ENCODE peak calls at places on chromosomes 5 and 9, in nine cellular contexts. C is right cardiac atrium; X is A549; S is naive thymus-derived CD4-positive, alpha-beta T cell; F is effector memory CD4-positive, alpha-beta T cell; U is tibial nerve; T is prostate gland; J is breast epithelium; B is NT2/D1. D is an unnamed sample.
A peak's percentile ranks its signal among the peaks of the same experiment; 100 is the strongest.

GRCh38 chr5:589588-589987 is 22.6 kb upstream of the CEP72 start:
- DNase-seq in C (no peak), X (no peak), S (no peak), F (no peak), U (no peak), T (no peak), J (no peak), B (no peak), D (no peak)

GRCh38 chr9:20811872-20812271 is 127.8 kb downstream of the FOCAD start:
- DNase-seq in C (no peak), X (no peak), S (no peak), F (no peak), U (no peak), T (no peak), J (no peak), B (no peak), D (no peak)

GRCh38 chr5:58071566-58071965 is 388.3 kb downstream of the PLK2 start:
- DNase-seq in C (peak; percentile 69), X (no peak), S (no peak), F (no peak), U (no peak), T (no peak), J (no peak), B (no peak), D (no peak)

GRCh38 chr9:15249042-15249818 is 57.8 kb downstream of the TTC39B start:
- DNase-seq in C (no peak), X (no peak), S (no peak), F (no peak), U (no peak), T (no peak), J (no peak), B (no peak), D (peak; percentile 68)

GRCh38 chr5:27316283-27316675 is 277.9 kb upstream of the CDH9 start:
- DNase-seq in C (no peak), X (no peak), S (no peak), F (no peak), U (no peak), T (no peak), J (no peak), B (no peak), D (peak; percentile 86)

GRCh38 chr5:58322453-58322852 is 137.4 kb downstream of the PLK2 start:
- DNase-seq in C (no peak), X (no peak), S (no peak), F (no peak), U (no peak), T (no peak), J (no peak), B (no peak), D (peak; percentile 60)

GRCh38 chr9:80062581-80062980 is 490.8 kb downstream of the TLE4 start:
- DNase-seq in C (no peak), X (no peak), S (no peak), F (no peak), U (no peak), T (no peak), J (no peak), B (no peak), D (no peak)

GRCh38 chr9:113669523-113670115 is 206.1 kb downstream of the RGS3 start:
- DNase-seq in C (no peak), X (no peak), S (no peak), F (no peak), U (no peak), T (no peak), J (no peak), B (no peak), D (peak; percentile 48)

GRCh38 chr5:120017523-120017922 is 388.2 kb downstream of the FAM170A start:
- DNase-seq in C (no peak), X (no peak), S (no peak), F (no peak), U (no peak), T (no peak), J (no peak), B (no peak), D (peak; percentile 72)

GRCh38 chr5:870973-871372 is 20.2 kb upstream of the ZDHHC11 start:
- DNase-seq in C (peak; percentile 39), X (no peak), S (no peak), F (no peak), U (no peak), T (no peak), J (no peak), B (no peak), D (no peak)

DNA sequence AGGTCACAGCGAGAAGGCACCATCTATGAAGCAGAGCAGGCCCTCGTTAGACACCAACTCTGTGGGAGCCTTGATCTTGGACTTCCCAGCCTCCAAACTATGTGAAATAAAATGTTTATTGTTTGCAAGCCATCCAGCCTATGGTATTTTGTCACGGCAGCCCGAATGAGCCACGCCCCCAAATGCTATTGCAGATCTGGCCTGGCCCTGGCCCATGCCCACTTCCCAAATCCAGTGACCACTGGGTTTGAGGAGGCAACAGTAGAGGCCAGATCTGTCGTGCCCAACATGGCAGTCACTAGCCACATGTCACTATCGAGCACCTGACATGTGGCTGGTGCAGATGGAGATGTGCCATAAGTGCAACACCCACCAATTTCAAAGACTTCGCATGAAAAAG is 10.8 kb downstream of the STK10 start:
- DNase-seq in C (no peak), X (no peak), S (no peak), F (no peak), U (no peak), T (no peak), J (no peak), B (no peak), D (no peak)
- H3K4me1 ChIP-seq in C (peaks cover 3% of the 10 kb centered on the region), X (no peaks in the 10 kb centered on the region), S (peaks cover 82% of the 10 kb centered on the region), F (peaks cover 77% of the 10 kb centered on the region), U (no peaks in the 10 kb centered on the region), T (no peaks in the 10 kb centered on the region), J (no peaks in the 10 kb centered on the region), B (peaks cover 5% of the 10 kb centered on the region), D (peaks cover 45% of the 10 kb centered on the region)

GRCh38 chr9:33923998-33924701 is 107.2 kb downstream of the UBE2R2 start:
- DNase-seq in C (no peak), X (no peak), S (no peak), F (no peak), U (no peak), T (peak; percentile 48), J (peak; percentile 59), B (no peak), D (no peak)

GRCh38 chr9:33924978-33925797 is 108.2 kb downstream of the UBE2R2 start:
- DNase-seq in C (no peak), X (peak; percentile 71), S (peak; percentile 21), F (no peak), U (no peak), T (peak; percentile 51), J (no peak), B (peak; percentile 60), D (no peak)

GRCh38 chr9:33923079-33923478 is 106.1 kb downstream of the UBE2R2 start:
- DNase-seq in C (no peak), X (no peak), S (no peak), F (no peak), U (no peak), T (no peak), J (no peak), B (no peak), D (no peak)

GRCh38 chr9:33919276-33919897 is 102.4 kb downstream of the UBE2R2 start:
- DNase-seq in C (no peak), X (no peak), S (no peak), F (no peak), U (no peak), T (no peak), J (no peak), B (no peak), D (no peak)

DNA sequence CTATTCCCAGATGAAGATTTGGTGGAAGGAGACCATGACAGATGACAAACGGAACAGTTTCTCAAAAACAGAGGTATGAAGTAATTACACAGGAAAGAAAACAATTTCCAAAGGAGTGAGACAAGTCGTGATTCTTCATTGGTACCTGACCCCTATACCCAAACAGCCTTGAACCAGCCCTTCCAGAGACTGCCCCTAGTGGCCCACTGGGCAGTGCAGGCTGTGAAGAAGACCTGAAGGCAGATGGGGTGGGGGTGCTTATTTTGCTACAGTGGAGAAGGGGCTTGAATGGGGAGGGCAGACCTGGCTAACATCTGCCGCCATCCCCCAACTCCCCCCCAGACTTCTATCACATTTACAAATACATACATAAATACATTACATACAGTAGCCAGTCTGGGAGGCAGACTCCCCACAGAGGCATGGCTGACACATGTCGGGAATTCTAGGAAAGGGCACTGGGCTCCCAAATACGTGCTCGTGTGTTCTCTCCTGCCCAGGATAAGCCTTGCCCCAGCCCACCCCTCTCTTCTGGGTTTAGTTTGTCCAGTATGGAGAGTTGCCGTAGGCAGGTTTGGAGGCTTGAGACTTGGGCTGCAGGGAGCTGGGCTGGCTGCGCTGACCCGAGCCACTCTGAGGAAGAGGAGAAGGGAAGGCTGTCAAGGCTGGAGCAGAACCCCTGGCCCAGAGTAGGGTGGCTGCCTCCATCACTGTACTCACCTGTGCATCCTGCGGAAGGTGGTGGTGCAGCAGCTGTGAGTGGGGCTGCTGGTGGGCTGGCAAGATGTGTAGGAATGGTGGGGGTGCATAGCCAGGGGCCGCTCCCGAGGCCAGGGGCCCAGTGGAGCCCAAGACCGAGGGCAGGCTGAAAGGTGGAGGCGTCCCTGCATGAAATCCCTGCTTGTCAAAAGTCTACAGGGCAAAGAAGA is 105.3 kb downstream of the UBE2R2 start:
- DNase-seq in C (no peak), X (peak; percentile 57), S (peak; percentile 12), F (no peak), U (no peak), T (no peak), J (no peak), B (peak; percentile 40), D (no peak)
- H3K4me1 ChIP-seq in C (no peaks in the 10 kb centered on the region), X (peaks cover 5% of the 10 kb centered on the region), S (no peaks in the 10 kb centered on the region), F (no peaks in the 10 kb centered on the region), U (no peaks in the 10 kb centered on the region), T (no peaks in the 10 kb centered on the region), J (no peaks in the 10 kb centered on the region), B (peaks cover 10% of the 10 kb centered on the region), D (no peaks in the 10 kb centered on the region)

GRCh38 chr5:15009420-15009819 is 137.8 kb upstream of the ANKH start:
- DNase-seq in C (no peak), X (peak; percentile 60), S (no peak), F (no peak), U (no peak), T (peak; percentile 83), J (no peak), B (no peak), D (peak; percentile 71)
- H3K4me1 ChIP-seq in C (peaks cover 2% of the 10 kb centered on the region), X (peaks cover 47% of the 10 kb centered on the region), S (no peaks in the 10 kb centered on the region), F (no peaks in the 10 kb centered on the region), U (no peaks in the 10 kb centered on the region), T (peaks cover 7% of the 10 kb centered on the region), J (peaks cover 22% of the 10 kb centered on the region), B (no peaks in the 10 kb centered on the region), D (peaks cover 27% of the 10 kb centered on the region)

GRCh38 chr5:174618589-174618988 is 105.8 kb upstream of the MSX2 start:
- DNase-seq in C (no peak), X (no peak), S (no peak), F (no peak), U (no peak), T (no peak), J (no peak), B (no peak), D (no peak)

GRCh38 chr5:174617285-174617684 is 107.1 kb upstream of the MSX2 start:
- DNase-seq in C (no peak), X (no peak), S (no peak), F (no peak), U (no peak), T (no peak), J (no peak), B (no peak), D (no peak)

GRCh38 chr5:174614500-174615135 is 109.8 kb upstream of the MSX2 start:
- DNase-seq in C (no peak), X (no peak), S (no peak), F (no peak), U (no peak), T (no peak), J (no peak), B (no peak), D (no peak)

GRCh38 chr5:174617910-174618309 is 106.5 kb upstream of the MSX2 start:
- DNase-seq in C (no peak), X (no peak), S (no peak), F (no peak), U (no peak), T (no peak), J (no peak), B (no peak), D (no peak)

GRCh38 chr5:174615986-174616500 is 108.3 kb upstream of the MSX2 start:
- DNase-seq in C (no peak), X (no peak), S (no peak), F (no peak), U (no peak), T (no peak), J (no peak), B (no peak), D (no peak)
- H3K4me1 ChIP-seq in C (no peaks in the 10 kb centered on the region), X (peaks cover 11% of the 10 kb centered on the region), S (no peaks in the 10 kb centered on the region), F (no peaks in the 10 kb centered on the region), U (no peaks in the 10 kb centered on the region), T (no peaks in the 10 kb centered on the region), J (no peaks in the 10 kb centered on the region), B (peaks cover 2% of the 10 kb centered on the region), D (no peaks in the 10 kb centered on the region)